ENCODE peak calls at places on chromosome 20, in ten cellular contexts. T is frontal cortex; N is HT1080; X is NCI-H1694 treated with DMSO at 0.1 percent for 48 hours; U is activated CD8-positive, alpha-beta memory T cell treated with anti-CD3 and anti-CD28 coated beads for 4 hours; M is progenitor cell of endocrine pancreas; K is activated T-cell treated with anti-CD3 and anti-CD28 coated beads, Interleukin-2, amount 50 U/mL, for 48 hours; Y is iris pigment epithelial cell; D is A172; V is brain pericyte. R is an unnamed sample.

GRCh38 chr20:10761232-10761631 is 87.4 kb upstream of the JAG1 start:
- DNase-seq in U (no peak), N (peak), D (peak), T (no peak), V (peak), M (no peak), X (peak), K (no peak), Y (peak), R (no peak)

GRCh38 chr20:62232764-62233645 is 5.3 kb upstream of the OSBPL2 start:
- DNase-seq in T (no peak), K (no peak), M (no peak), D (no peak), Y (no peak), X (peak), U (no peak), V (no peak), N (no peak), R (no peak)

GRCh38 chr20:61486198-61486597 is 234.1 kb downstream of the CDH4 start:
- DNase-seq in V (no peak), X (no peak), M (no peak), T (no peak), N (no peak), U (no peak), K (no peak), D (no peak), Y (no peak), R (no peak)

GRCh38 chr20:12455152-12455551 is 537.5 kb downstream of the BTBD3 start:
- DNase-seq in X (no peak), Y (no peak), N (no peak), D (no peak), K (no peak), V (no peak), T (no peak), U (no peak), M (no peak), R (no peak)

GRCh38 chr20:1301031-1301529 is 27.9 kb downstream of the SDCBP2 start:
- DNase-seq in U (peak), V (no peak), N (peak), M (no peak), X (no peak), D (peak), K (peak), T (no peak), Y (peak), R (no peak)

GRCh38 chr20:45810191-45810590 is 2.3 kb upstream of the UBE2C start:
- DNase-seq in D (no peak), N (no peak), U (no peak), V (no peak), K (no peak), X (no peak), Y (no peak), M (no peak), T (no peak), R (no peak)

GRCh38 chr20:18837710-18838109 is 24.1 kb downstream of the SCP2D1 start:
- DNase-seq in M (no peak), U (no peak), X (no peak), K (no peak), N (no peak), T (no peak), D (no peak), V (no peak), Y (no peak), R (no peak)

GRCh38 chr20:13333793-13334192 is 112.7 kb downstream of the ISM1 start:
- DNase-seq in M (no peak), K (no peak), X (peak), D (no peak), U (no peak), V (no peak), T (no peak), Y (no peak), N (no peak), R (peak)

GRCh38 chr20:36573798-36574277 is 441 bp downstream of the TGIF2 start:
- DNase-seq in X (no peak), K (peak), V (no peak), Y (peak), T (peak), U (no peak), N (no peak), M (peak), D (no peak), R (no peak)

R was measured in COR-L47.